ENCODE peak calls at places on chromosomes 3 and 15, in four cellular contexts. T is bronchial epithelial cell, Q is GM06990, A is epithelial cell of proximal tubule. V is an unnamed sample.
A peak's percentile ranks its signal among the peaks of the same experiment; 100 is the strongest.

GRCh38 chr3:49500408-49501257 is 30.6 kb downstream of the DAG1 start:
- DNase-seq in T (peak; percentile 99), A (peak; percentile 82), Q (no peak), V (no peak)

GRCh38 chr3:183148056-183148455 is 14.5 kb downstream of the LAMP3 start:
- DNase-seq in Q (no peak), A (no peak), T (no peak), V (no peak)

GRCh38 chr3:170848294-170848917 is 21.6 kb downstream of the RPL22L1 start:
- DNase-seq in T (peak; percentile 34), A (no peak), Q (no peak), V (no peak)

GRCh38 chr15:74780983-74781672 is 752 bp upstream of the CSK start:
- DNase-seq in Q (peak; percentile 61), A (no peak), T (peak; percentile 55), V (no peak)

GRCh38 chr15:81301815-81302399 is 22.0 kb downstream of the STARD5 start:
- DNase-seq in Q (peak; percentile 66), A (no peak), T (no peak), V (peak; percentile 63)

GRCh38 chr3:45792036-45792435 is 4.3 kb downstream of the SLC6A20 start:
- DNase-seq in Q (no peak), T (no peak), A (no peak), V (no peak)

GRCh38 chr15:25189551-25189950 is 234.8 kb downstream of the SNRPN start:
- DNase-seq in A (no peak), Q (no peak), T (no peak), V (no peak)

GRCh38 chr3:123412811-123413588 is 35.9 kb downstream of the ADCY5 start:
- DNase-seq in Q (no peak), A (no peak), T (no peak), V (no peak)

GRCh38 chr3:112508860-112509259 is 9.6 kb upstream of the BTLA start:
- DNase-seq in Q (no peak), A (no peak), T (no peak), V (no peak)

GRCh38 chr15:53454843-53455721 is 304.4 kb downstream of the WDR72 start:
- DNase-seq in Q (no peak), A (no peak), T (no peak), V (no peak)

GRCh38 chr15:57422113-57422754 is 45.9 kb downstream of the CGNL1 start:
- DNase-seq in A (no peak), T (no peak), Q (no peak), V (peak; percentile 20)

GRCh38 chr3:185789134-185789533 is 35.7 kb downstream of the IGF2BP2 start:
- DNase-seq in T (no peak), A (no peak), Q (no peak), V (no peak)

GRCh38 chr15:85858586-85859375 is 64.1 kb upstream of the KLHL25 start:
- DNase-seq in T (peak; percentile 53), Q (peak; percentile 46), A (no peak), V (peak; percentile 81)

GRCh38 chr3:39668420-39668819 is 141.0 kb upstream of the MYRIP start:
- DNase-seq in T (peak; percentile 59), A (peak; percentile 4), Q (peak; percentile 5), V (peak; percentile 29)
- TF ChIP-seq CTCF in T (peak; percentile 72), A (peak; percentile 88), Q (peak; percentile 75), V (peak; percentile 61)

DNA sequence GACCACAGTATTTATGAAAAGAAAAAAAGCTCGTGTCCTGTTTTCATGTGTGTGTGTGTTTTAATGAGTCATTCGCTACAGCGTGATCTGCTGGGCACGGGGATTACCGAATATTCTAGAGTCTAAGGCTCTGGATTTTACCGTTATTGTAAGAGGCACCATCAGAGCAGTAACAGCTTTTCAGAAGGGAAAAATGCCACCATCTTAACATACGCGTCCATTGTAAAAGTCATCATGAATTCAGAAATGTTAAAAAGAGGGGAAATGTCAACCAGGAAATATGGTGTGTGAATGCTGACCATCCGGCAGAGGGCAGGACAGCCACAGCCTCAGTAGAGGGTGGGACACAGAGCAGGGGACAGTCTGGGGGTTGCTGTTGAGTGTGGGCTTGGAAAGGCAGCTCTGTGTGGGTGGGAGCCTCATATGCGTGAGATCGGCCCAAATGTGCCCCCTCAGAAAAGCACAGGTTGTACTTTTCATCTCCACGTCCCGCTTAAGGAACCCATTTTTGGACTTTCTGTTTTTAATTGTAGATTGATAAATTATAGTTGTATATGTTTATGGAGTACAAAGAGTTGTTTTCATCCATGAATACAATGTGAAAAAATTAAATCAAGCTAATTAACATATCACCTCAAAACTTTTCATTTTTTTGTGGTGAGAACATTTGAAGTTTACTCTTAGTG is 69.6 kb downstream of the ASB7 start:
- DNase-seq in Q (no peak), T (peak; percentile 34), A (no peak), V (peak; percentile 48)
- TF ChIP-seq CTCF in Q (peak; percentile 20), T (peak; percentile 52), A (peak; percentile 71), V (peak; percentile 59)

GRCh38 chr3:81967362-81967761 is 205.9 kb upstream of the GBE1 start:
- DNase-seq in T (no peak), A (no peak), Q (no peak), V (no peak)
- TF ChIP-seq CTCF in T (no peak), A (no peak), Q (no peak), V (no peak)

DNA sequence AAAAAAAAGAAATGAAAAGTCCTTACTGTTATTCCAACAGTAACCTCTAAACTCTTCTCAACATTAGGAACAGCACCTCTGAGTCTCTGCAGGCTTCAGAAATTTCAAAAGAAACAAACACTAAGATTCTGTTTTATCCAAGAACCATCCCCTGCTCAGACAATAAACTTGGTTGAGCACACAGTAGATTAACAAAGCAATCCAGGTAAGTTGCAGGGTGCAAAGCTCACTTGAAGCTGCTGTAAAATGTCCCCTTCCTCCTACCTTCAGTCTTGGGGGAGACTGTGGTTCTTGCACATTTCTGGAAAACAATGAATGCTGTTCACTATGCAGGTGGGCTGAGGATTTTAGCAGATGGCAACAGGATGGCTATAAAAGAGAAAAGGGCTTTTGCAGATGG is 484.1 kb downstream of the IGSF11 start:
- DNase-seq in A (no peak), T (no peak), Q (no peak), V (no peak)
- TF ChIP-seq CTCF in A (no peak), T (no peak), Q (no peak), V (no peak)

GRCh38 chr3:133384331-133385027 is 15.4 kb upstream of the BFSP2 start:
- DNase-seq in A (no peak), Q (peak; percentile 24), T (peak; percentile 57), V (peak; percentile 61)
- TF ChIP-seq CTCF in A (peak; percentile 88), Q (peak; percentile 92), T (peak; percentile 94), V (peak; percentile 64)

DNA sequence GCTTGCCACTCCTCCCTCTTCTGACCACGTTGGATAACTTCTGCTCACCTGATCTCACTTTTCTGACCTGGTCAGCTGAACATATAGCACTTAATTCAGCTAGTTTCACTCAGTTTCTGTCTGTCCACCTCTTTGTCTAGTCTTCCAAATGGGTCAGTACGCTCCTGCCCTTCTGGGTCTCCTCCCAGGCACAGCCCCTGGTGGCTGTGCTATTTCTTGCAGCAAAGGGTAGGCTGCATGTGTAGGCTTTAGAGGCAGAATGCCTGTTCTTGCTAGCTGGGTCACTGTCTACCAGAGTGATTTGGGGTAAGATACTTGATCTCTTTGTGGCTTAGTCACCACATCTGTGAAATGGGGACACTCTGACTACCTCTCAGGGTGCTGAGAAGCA is 2.4 kb upstream of the RBP1 start:
- DNase-seq in T (no peak), A (no peak), Q (no peak), V (no peak)
- TF ChIP-seq CTCF in T (no peak), A (peak; percentile 10), Q (peak; percentile 9), V (no peak)

DNA sequence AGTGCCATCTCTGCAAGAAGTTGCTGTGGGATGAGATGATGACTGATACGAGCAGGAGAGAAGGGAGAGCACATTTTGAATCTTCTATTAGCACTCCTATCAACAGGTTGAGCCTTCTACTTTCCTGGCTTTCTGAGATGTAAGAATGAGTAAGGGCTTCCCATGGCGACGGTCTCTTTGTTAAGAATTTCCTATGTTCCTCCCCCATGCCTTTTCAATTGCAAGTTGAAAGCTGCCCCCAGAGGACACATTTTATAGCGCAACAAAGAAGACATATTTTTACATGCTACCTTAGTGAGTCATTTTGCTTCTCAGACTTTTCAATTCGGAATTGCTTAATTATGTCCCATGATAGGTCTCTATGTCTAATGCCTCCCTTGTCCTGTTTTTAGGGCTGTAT is 71.3 kb upstream of the LRTM1 start:
- DNase-seq in Q (no peak), A (peak; percentile 30), T (peak; percentile 75), V (no peak)
- TF ChIP-seq CTCF in Q (peak; percentile 31), A (peak; percentile 51), T (no peak), V (no peak)

GRCh38 chr3:164679245-164679644 is 399.1 kb downstream of the SI start:
- DNase-seq in A (no peak), Q (no peak), T (no peak), V (no peak)

GRCh38 chr3:164677317-164677716 is 401.0 kb downstream of the SI start:
- DNase-seq in T (no peak), Q (no peak), A (no peak), V (no peak)

GRCh38 chr3:164673738-164674137 is 404.6 kb downstream of the SI start:
- DNase-seq in T (peak; percentile 3), A (no peak), Q (no peak), V (no peak)
- TF ChIP-seq CTCF in T (no peak), A (peak; percentile 42), Q (no peak), V (no peak)

GRCh38 chr3:80063535-80063934 is 295.7 kb upstream of the ROBO1 start:
- DNase-seq in T (no peak), Q (no peak), A (no peak), V (no peak)

GRCh38 chr3:80060664-80061063 is 292.9 kb upstream of the ROBO1 start:
- DNase-seq in Q (no peak), T (no peak), A (no peak), V (no peak)
- TF ChIP-seq CTCF in Q (no peak), T (no peak), A (peak; percentile 20), V (no peak)

DNA sequence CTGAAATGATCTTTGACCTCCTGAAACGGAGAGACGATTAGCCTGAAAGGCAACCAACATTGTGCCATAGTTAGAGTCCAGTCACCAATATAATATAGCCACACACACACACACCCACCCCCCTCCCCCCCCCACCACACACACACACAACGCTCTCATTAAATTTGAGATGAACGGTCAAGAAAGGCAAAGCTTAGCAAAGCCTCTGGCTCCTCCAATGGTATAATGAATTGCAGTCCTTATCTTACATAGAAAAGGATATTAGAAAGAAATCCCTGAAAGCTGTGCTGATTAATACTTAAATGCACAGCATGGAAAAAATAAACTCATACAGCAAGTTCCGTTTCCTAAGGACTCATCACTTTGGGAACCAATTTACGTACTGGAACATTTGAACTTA is 881 bp upstream of the ZNF385D start:
- DNase-seq in Q (no peak), A (no peak), T (no peak), V (no peak)
- TF ChIP-seq CTCF in Q (no peak), A (no peak), T (no peak), V (no peak)